ENCODE peak calls at places on chromosomes 12 and 14, in nine cellular contexts. V, E, L, S, T, P, O, J and R are unnamed samples.

GRCh38 chr12:90801776-90802175 is 153.2 kb downstream of the CCER1 start:
- DNase-seq in V (no peak), E (no peak), L (peak), S (no peak), T (no peak), P (no peak), O (no peak), J (no peak), R (no peak)

GRCh38 chr12:39138268-39138667 is 232.9 kb upstream of the CPNE8 start:
- DNase-seq in V (no peak), E (no peak), L (no peak), S (no peak), T (no peak), P (no peak), O (no peak), J (no peak), R (no peak)

GRCh38 chr12:76696186-76696585 is 67.7 kb upstream of the ZDHHC17 start:
- DNase-seq in V (no peak), E (no peak), L (no peak), S (no peak), T (no peak), P (no peak), O (no peak), J (no peak), R (no peak)

GRCh38 chr12:38527631-38528030 is 211.1 kb downstream of the ALG10B start:
- DNase-seq in V (no peak), E (no peak), L (peak), S (no peak), T (no peak), P (no peak), O (no peak), J (no peak), R (no peak)

GRCh38 chr14:63501429-63501828 is 41.7 kb downstream of the PPP2R5E start:
- DNase-seq in V (no peak), E (no peak), L (no peak), S (no peak), T (no peak), P (no peak), O (no peak), J (no peak), R (no peak)

GRCh38 chr12:132178801-132179401 is 34.6 kb downstream of the NOC4L start:
- DNase-seq in V (peak), E (no peak), L (no peak), S (no peak), T (peak), P (peak), O (no peak), J (no peak), R (no peak)

GRCh38 chr12:124470806-124471205 is 96.6 kb downstream of the NCOR2 start:
- DNase-seq in V (peak), E (no peak), L (no peak), S (no peak), T (no peak), P (no peak), O (no peak), J (no peak), R (no peak)

GRCh38 chr14:75450381-75451276 is 22.8 kb downstream of the JDP2 start:
- DNase-seq in V (no peak), E (no peak), L (peak), S (peak), T (no peak), P (peak), O (peak), J (no peak), R (no peak)

GRCh38 chr12:131093971-131094830 is 140.5 kb downstream of the ADGRD1 start:
- DNase-seq in V (peak), E (no peak), L (no peak), S (no peak), T (peak), P (no peak), O (no peak), J (no peak), R (no peak)

GRCh38 chr14:61553730-61554641 is 141.3 kb upstream of the HIF1A start:
- DNase-seq in V (no peak), E (no peak), L (peak), S (peak), T (no peak), P (no peak), O (no peak), J (no peak), R (no peak)

GRCh38 chr14:29265852-29266251 is 499.3 kb downstream of the FOXG1 start:
- DNase-seq in V (no peak), E (no peak), L (no peak), S (no peak), T (no peak), P (no peak), O (no peak), J (no peak), R (no peak)

GRCh38 chr14:92737619-92738188 is 10.7 kb downstream of the LGMN start:
- DNase-seq in V (no peak), E (no peak), L (no peak), S (no peak), T (no peak), P (no peak), O (no peak), J (no peak), R (no peak)

GRCh38 chr12:52649066-52649465 is 2.9 kb downstream of the KRT2 start:
- DNase-seq in V (no peak), E (no peak), L (no peak), S (no peak), T (no peak), P (no peak), O (no peak), J (no peak), R (no peak)

GRCh38 chr12:94162108-94162507 is 13.7 kb downstream of the PLXNC1 start:
- DNase-seq in V (no peak), E (no peak), L (no peak), S (no peak), T (no peak), P (no peak), O (no peak), J (no peak), R (no peak)

GRCh38 chr12:93591137-93591868 is 18.8 kb downstream of the SOCS2 start:
- DNase-seq in V (peak), E (no peak), L (peak), S (peak), T (peak), P (peak), O (peak), J (no peak), R (no peak)

GRCh38 chr14:44151120-44151519 is 356.0 kb downstream of the FSCB start:
- DNase-seq in V (no peak), E (no peak), L (no peak), S (no peak), T (no peak), P (no peak), O (no peak), J (no peak), R (no peak)

GRCh38 chr14:92615451-92615850 is 101.9 kb downstream of the RIN3 start:
- DNase-seq in V (no peak), E (no peak), L (no peak), S (no peak), T (peak), P (no peak), O (no peak), J (no peak), R (no peak)

GRCh38 chr12:2669560-2669959 is 125.2 kb upstream of the FKBP4 start:
- DNase-seq in V (no peak), E (no peak), L (no peak), S (no peak), T (no peak), P (no peak), O (no peak), J (no peak), R (no peak)

GRCh38 chr12:32089156-32089950 is 17.3 kb upstream of the BICD1 start:
- DNase-seq in V (no peak), E (no peak), L (peak), S (peak), T (no peak), P (no peak), O (no peak), J (no peak), R (no peak)

GRCh38 chr12:51906452-51907082 is 737 bp upstream of the ACVRL1 start:
- DNase-seq in V (peak), E (no peak), L (no peak), S (no peak), T (no peak), P (no peak), O (no peak), J (no peak), R (no peak)

GRCh38 chr12:93686572-93687365 is 9.6 kb downstream of the CRADD start:
- DNase-seq in V (no peak), E (no peak), L (no peak), S (no peak), T (no peak), P (no peak), O (no peak), J (no peak), R (no peak)

GRCh38 chr12:116700066-116700465 is 37.8 kb downstream of the SPRING1 start:
- DNase-seq in V (no peak), E (no peak), L (no peak), S (no peak), T (no peak), P (no peak), O (no peak), J (no peak), R (no peak)

GRCh38 chr14:96681826-96682225 is 115.4 kb upstream of the VRK1 start:
- DNase-seq in V (no peak), E (no peak), L (no peak), S (no peak), T (no peak), P (no peak), O (no peak), J (no peak), R (no peak)

GRCh38 chr14:93045965-93046695 is 69.6 kb downstream of the ITPK1 start:
- DNase-seq in V (no peak), E (no peak), L (no peak), S (no peak), T (no peak), P (no peak), O (no peak), J (no peak), R (no peak)

GRCh38 chr12:56338643-56339422 is at the start of gene IL23A:
- DNase-seq in V (no peak), E (no peak), L (peak), S (peak), T (peak), P (peak), O (no peak), J (no peak), R (no peak)

GRCh38 chr14:64845878-64846277 is 33.8 kb downstream of the SPTB start:
- DNase-seq in V (no peak), E (no peak), L (peak), S (no peak), T (no peak), P (no peak), O (no peak), J (no peak), R (no peak)

GRCh38 chr12:28424965-28425364 is 234.7 kb downstream of the CCDC91 start:
- DNase-seq in V (no peak), E (no peak), L (peak), S (peak), T (no peak), P (no peak), O (peak), J (peak), R (no peak)